ENCODE peak calls at places on chromosomes 11 and 22, in ten cellular contexts. H, L, T, K, O, F, R, U, W and S are unnamed samples.

GRCh38 chr22:38240734-38241252 is 32.0 kb downstream of the TMEM184B start:
- DNase-seq in K (peak), L (peak), F (peak), O (peak), W (no peak), T (no peak), H (peak), R (no peak), U (peak), S (peak)

GRCh38 chr11:70415176-70415575 is 16.8 kb downstream of the CTTN start:
- DNase-seq in U (no peak), R (no peak), T (no peak), H (peak), K (peak), L (no peak), W (no peak), F (no peak), O (no peak), S (no peak)

GRCh38 chr22:25187469-25187868 is 12.2 kb upstream of the CRYBB3 start:
- DNase-seq in F (no peak), K (no peak), W (no peak), U (no peak), T (no peak), R (no peak), O (no peak), L (no peak), H (no peak), S (no peak)

GRCh38 chr11:124119103-124119502 is 3.9 kb downstream of the VWA5A start:
- DNase-seq in T (no peak), K (no peak), F (no peak), L (no peak), R (no peak), H (no peak), O (no peak), U (no peak), W (no peak), S (no peak)

GRCh38 chr11:111046291-111046690 is 199.2 kb upstream of the POU2AF2 start:
- DNase-seq in H (peak), L (no peak), W (no peak), F (no peak), R (no peak), U (no peak), K (peak), T (no peak), O (no peak), S (no peak)

GRCh38 chr11:65384301-65384889 is 1.9 kb upstream of the SLC25A45 start:
- DNase-seq in R (no peak), W (no peak), H (peak), K (peak), O (no peak), F (no peak), U (peak), T (no peak), L (no peak), S (no peak)

GRCh38 chr11:94201004-94201465 is 72.4 kb downstream of the PANX1 start:
- DNase-seq in O (no peak), F (no peak), L (no peak), K (peak), H (no peak), U (no peak), R (no peak), T (no peak), W (no peak), S (no peak)

GRCh38 chr11:15493066-15493465 is 378.3 kb downstream of the INSC start:
- DNase-seq in U (no peak), R (no peak), H (peak), L (no peak), K (no peak), F (no peak), T (no peak), O (peak), W (no peak), S (no peak)

GRCh38 chr11:17572791-17573460 is 25.9 kb downstream of the OTOG start:
- DNase-seq in T (no peak), F (peak), U (no peak), K (no peak), O (no peak), R (no peak), L (no peak), H (no peak), W (no peak), S (no peak)

GRCh38 chr11:35980646-35981402 is 37.0 kb downstream of the LDLRAD3 start:
- DNase-seq in F (no peak), H (no peak), R (no peak), O (no peak), K (no peak), L (no peak), T (no peak), U (no peak), W (no peak), S (no peak)

GRCh38 chr11:134542401-134543143 is 130.5 kb upstream of the B3GAT1 start:
- DNase-seq in K (no peak), R (no peak), W (no peak), O (peak), T (no peak), H (no peak), F (peak), L (peak), U (no peak), S (peak)

GRCh38 chr22:30602049-30602448 is 4.9 kb upstream of the TCN2 start:
- DNase-seq in U (no peak), K (peak), R (no peak), F (peak), O (peak), H (no peak), T (no peak), W (no peak), L (no peak), S (peak)

GRCh38 chr22:49574861-49575702 is 252.6 kb downstream of the BRD1 start:
- DNase-seq in F (no peak), R (no peak), O (no peak), H (no peak), U (no peak), W (no peak), T (no peak), L (no peak), K (no peak), S (no peak)

GRCh38 chr11:2466869-2467694 is 22.3 kb downstream of the KCNQ1 start:
- DNase-seq in T (peak), U (peak), L (no peak), K (no peak), O (no peak), F (peak), R (no peak), H (no peak), W (peak), S (no peak)

GRCh38 chr11:131544591-131544990 is 174.2 kb downstream of the NTM start:
- DNase-seq in K (no peak), F (no peak), T (no peak), H (no peak), R (no peak), O (no peak), U (no peak), W (no peak), L (no peak), S (no peak)

GRCh38 chr22:35039625-35040024 is 26.3 kb upstream of the ISX start:
- DNase-seq in L (no peak), H (no peak), T (no peak), W (no peak), K (peak), F (no peak), U (no peak), R (no peak), O (no peak), S (no peak)

GRCh38 chr11:1506981-1507380 is 20.4 kb upstream of the MOB2 start:
- DNase-seq in T (no peak), O (no peak), F (no peak), R (no peak), H (no peak), L (no peak), U (no peak), W (no peak), K (no peak), S (no peak)

GRCh38 chr11:120524536-120525085 is 13.1 kb downstream of the GRIK4 start:
- DNase-seq in L (no peak), W (no peak), F (no peak), U (no peak), T (no peak), K (no peak), R (no peak), H (no peak), O (no peak), S (no peak)

GRCh38 chr11:59040607-59041006 is 45.5 kb upstream of the GLYATL1B start:
- DNase-seq in T (no peak), L (no peak), O (no peak), F (peak), H (no peak), R (no peak), K (no peak), W (no peak), U (no peak), S (no peak)

GRCh38 chr11:11265994-11266606 is 87.0 kb downstream of the CSNK2A3 start:
- DNase-seq in T (peak), R (no peak), H (no peak), K (no peak), U (peak), L (peak), O (peak), W (no peak), F (peak), S (peak)

GRCh38 chr22:27212617-27213177 is 555.3 kb downstream of the MIAT start:
- DNase-seq in T (no peak), H (peak), O (no peak), L (no peak), W (peak), K (peak), R (peak), U (peak), F (peak), S (peak)

GRCh38 chr22:50576070-50576469 is 2.2 kb downstream of the CPT1B start:
- DNase-seq in W (no peak), O (peak), U (no peak), L (no peak), R (no peak), H (peak), T (no peak), F (no peak), K (peak), S (peak)

GRCh38 chr11:36628765-36629199 is 30.7 kb upstream of the RAG2 start:
- DNase-seq in W (no peak), L (no peak), T (no peak), U (peak), K (no peak), O (no peak), R (no peak), H (no peak), F (no peak), S (no peak)

GRCh38 chr11:19868281-19868821 is 155.7 kb downstream of the NAV2 start:
- DNase-seq in R (no peak), K (peak), L (peak), H (peak), U (no peak), W (peak), F (no peak), T (no peak), O (no peak), S (no peak)

GRCh38 chr11:85821636-85822035 is 10.7 kb upstream of the SYTL2 start:
- DNase-seq in O (no peak), L (no peak), F (peak), T (no peak), R (no peak), W (no peak), H (no peak), K (peak), U (peak), S (no peak)

GRCh38 chr11:86062719-86063118 is 6.2 kb downstream of the PICALM start:
- DNase-seq in F (no peak), O (no peak), R (no peak), T (no peak), H (no peak), W (no peak), L (no peak), U (no peak), K (peak), S (no peak)

GRCh38 chr11:67302571-67303131 is 679 bp upstream of the SSH3 start:
- DNase-seq in H (peak), W (no peak), O (no peak), R (no peak), L (no peak), T (no peak), U (peak), K (peak), F (peak), S (peak)

DNA sequence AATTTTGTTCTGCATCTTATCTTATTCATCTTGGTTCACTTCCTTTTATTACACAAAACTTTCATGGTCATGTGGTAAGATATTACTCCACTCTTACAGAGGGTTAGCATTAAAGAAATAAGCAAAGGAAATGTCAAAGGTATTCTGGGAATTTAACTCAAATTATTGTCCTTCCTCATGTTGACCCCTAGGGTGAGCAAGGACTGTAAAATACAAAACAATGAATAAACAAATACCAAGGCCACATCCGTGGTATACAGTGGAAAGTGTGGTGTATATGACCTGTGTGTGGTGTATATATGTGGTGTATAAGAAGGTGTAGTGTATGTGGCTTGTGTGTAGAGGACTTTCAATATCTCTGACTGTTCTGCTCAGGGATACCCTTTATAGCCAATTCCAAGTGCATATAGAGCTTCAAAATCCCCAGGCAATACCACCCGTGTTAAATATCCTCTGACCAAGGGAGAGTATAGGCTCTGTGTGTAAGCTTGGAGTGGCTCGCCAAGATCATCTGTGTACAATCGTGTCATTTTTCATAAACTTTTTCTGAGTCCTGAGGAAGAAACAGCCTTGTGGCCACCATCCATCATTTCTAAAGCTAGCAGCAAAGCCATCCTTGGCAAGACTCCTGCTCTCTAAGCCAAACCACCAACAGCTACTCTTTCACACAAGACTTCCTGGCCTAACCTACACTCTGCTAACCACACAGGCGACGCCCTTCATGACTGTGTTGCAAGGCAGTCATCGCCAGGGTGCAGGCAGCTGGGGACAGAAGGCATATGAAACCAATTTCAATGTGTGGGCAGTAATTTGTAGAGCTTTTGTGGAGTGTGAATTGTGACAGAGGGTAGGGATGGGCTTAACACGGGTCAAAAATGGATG is 548.0 kb downstream of the ETS1 start:
- DNase-seq in W (no peak), R (no peak), T (peak), O (no peak), U (no peak), K (peak), L (peak), F (peak), H (peak), S (peak)
- TF ChIP-seq CTCF in W (no peak), R (no peak), T (no peak), O (no peak), U (no peak), K (peak), L (no peak), F (no peak), H (no peak), S (no peak)

DNA sequence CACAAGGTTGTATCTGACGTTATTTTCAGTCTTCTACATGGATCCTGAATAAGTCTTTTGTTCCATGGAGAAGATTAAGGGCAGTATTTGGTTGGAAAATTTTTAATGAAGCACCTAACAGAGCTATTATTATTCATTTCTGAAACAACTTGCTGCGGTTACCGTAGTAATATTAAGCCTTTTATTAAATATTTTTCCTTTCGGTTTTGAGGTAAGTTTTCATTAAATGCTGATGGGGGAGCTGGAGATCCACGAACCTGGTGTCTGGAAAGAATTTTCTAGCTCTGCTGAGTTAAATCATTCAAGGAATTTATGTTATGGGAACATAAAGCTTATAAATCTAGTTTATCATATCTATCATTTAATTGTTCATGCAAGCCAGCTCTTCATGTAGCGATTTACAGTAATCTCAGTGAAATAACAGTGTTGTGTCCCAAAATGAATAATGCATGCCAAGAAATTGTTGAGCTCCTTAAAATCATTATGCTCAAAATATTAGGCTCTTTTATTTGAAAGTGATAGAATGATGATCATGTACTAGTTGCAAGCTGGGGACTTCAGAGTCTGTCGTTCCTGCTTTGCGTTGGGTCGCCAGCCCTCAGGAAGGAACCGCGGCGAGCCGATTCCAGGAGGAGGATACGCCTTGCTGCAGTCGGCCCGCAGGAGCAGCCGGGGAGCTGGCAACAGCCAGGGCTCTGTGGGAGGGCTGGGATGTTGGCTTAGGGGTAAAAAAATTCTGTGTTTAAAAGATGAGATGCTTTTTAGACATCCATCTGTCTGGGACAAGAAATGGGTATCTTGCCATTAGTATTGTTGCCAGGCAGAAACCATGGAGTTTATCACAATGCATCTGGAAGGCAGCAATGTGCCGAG is 83.1 kb downstream of the TBC1D22A start:
- DNase-seq in O (no peak), R (no peak), K (peak), F (no peak), H (peak), U (no peak), T (no peak), L (no peak), W (no peak), S (no peak)
- TF ChIP-seq CTCF in O (no peak), R (peak), K (peak), F (no peak), H (peak), U (peak), T (no peak), L (peak), W (peak), S (no peak)

GRCh38 chr22:24133187-24133965 is 47.9 kb upstream of the SUSD2 start:
- DNase-seq in O (no peak), R (no peak), U (no peak), F (no peak), W (no peak), H (no peak), T (no peak), K (peak), L (no peak), S (no peak)
- TF ChIP-seq CTCF in O (no peak), R (peak), U (no peak), F (no peak), W (peak), H (peak), T (peak), K (peak), L (no peak), S (no peak)

GRCh38 chr11:64344721-64345120 is 4.7 kb downstream of the CCDC88B start:
- DNase-seq in K (no peak), T (no peak), U (no peak), O (no peak), H (no peak), F (no peak), L (no peak), W (no peak), R (no peak), S (no peak)

GRCh38 chr11:64341851-64342791 is 2.1 kb downstream of the CCDC88B start:
- DNase-seq in F (peak), T (peak), O (peak), H (peak), K (peak), R (peak), U (peak), L (peak), W (peak), S (peak)

GRCh38 chr11:64342869-64343739 is 3.1 kb downstream of the CCDC88B start:
- DNase-seq in O (no peak), T (no peak), L (no peak), R (no peak), H (no peak), K (no peak), U (no peak), F (no peak), W (no peak), S (no peak)

GRCh38 chr11:64344160-64344559 is 4.2 kb downstream of the CCDC88B start:
- DNase-seq in L (no peak), H (no peak), T (no peak), F (no peak), K (no peak), U (no peak), O (no peak), R (no peak), W (no peak), S (no peak)

DNA sequence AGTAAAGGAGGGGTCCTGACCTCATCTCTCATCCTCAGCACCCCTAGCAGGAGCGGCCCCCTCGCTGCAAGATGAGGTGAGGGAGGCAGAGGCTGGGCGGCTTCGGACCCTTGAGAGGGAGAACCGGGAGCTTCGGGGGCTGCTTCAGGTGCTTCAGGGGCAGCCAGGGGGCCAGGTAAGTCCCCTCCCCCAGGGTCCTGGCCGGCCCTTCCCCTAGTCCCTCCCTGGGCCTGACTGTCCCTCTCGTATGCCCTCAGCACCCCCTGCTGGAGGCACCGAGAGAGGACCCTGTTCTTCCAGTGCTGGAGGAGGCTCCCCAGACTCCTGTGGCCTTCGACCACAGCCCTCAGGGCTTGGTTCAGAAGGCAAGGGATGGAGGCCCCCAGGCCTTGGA is 3.7 kb downstream of the CCDC88B start:
- DNase-seq in L (no peak), T (peak), H (no peak), O (no peak), U (no peak), W (no peak), K (no peak), R (no peak), F (peak), S (peak)
- TF ChIP-seq CTCF in L (no peak), T (no peak), H (no peak), O (no peak), U (no peak), W (peak), K (peak), R (no peak), F (peak), S (peak)

GRCh38 chr11:45839204-45839603 is 8.1 kb upstream of the CRY2 start:
- DNase-seq in H (no peak), R (no peak), F (no peak), O (no peak), L (no peak), K (no peak), T (no peak), U (no peak), W (no peak), S (no peak)
- TF ChIP-seq CTCF in H (no peak), R (no peak), F (no peak), O (no peak), L (no peak), K (no peak), T (no peak), U (no peak), W (no peak), S (no peak)

GRCh38 chr11:28107726-28108618 is at the start of the genes KIF18A and METTL15:
- DNase-seq in W (peak), R (peak), L (peak), F (peak), T (peak), O (peak), U (peak), H (peak), K (peak), S (peak)
- TF ChIP-seq CTCF in W (no peak), R (no peak), L (no peak), F (no peak), T (no peak), O (no peak), U (no peak), H (no peak), K (no peak), S (no peak)